ENCODE peak calls at places on chromosomes 3 and 15, in six cellular contexts. One of them, this sample, is unnamed.

GRCh38 chr3:183244219-183244618 is 8.8 kb upstream of the B3GNT5 start:
- DNase-seq in activated CD4-positive, alpha-beta T cell treated with anti-CD3 and anti-CD28 coated beads, Interleukin-2, amount 10 ng/mL, durations not matched to agents 7 days and 5 days: no peak
- DNase-seq in T-cell: no peak
- DNase-seq in AG09319: no peak
- DNase-seq in NCI-H1092 treated with DMSO at 0.1 percent for 48 hours: no peak
- DNase-seq in amygdala: peak
- DNase-seq in this sample: no peak

GRCh38 chr3:9080165-9080564 is 116.9 kb upstream of the RAD18 start:
- DNase-seq in amygdala: no peak
- DNase-seq in NCI-H1092 treated with DMSO at 0.1 percent for 48 hours: no peak
- DNase-seq in activated CD4-positive, alpha-beta T cell treated with anti-CD3 and anti-CD28 coated beads, Interleukin-2, amount 10 ng/mL, durations not matched to agents 7 days and 5 days: no peak
- DNase-seq in AG09319: no peak
- DNase-seq in T-cell: no peak
- DNase-seq in this sample: no peak

GRCh38 chr3:148992027-148992634 is 791 bp downstream of the GYG1 start:
- DNase-seq in NCI-H1092 treated with DMSO at 0.1 percent for 48 hours: peak
- DNase-seq in AG09319: no peak
- DNase-seq in activated CD4-positive, alpha-beta T cell treated with anti-CD3 and anti-CD28 coated beads, Interleukin-2, amount 10 ng/mL, durations not matched to agents 7 days and 5 days: peak
- DNase-seq in T-cell: no peak
- DNase-seq in amygdala: peak
- DNase-seq in this sample: peak

GRCh38 chr3:18735013-18735412 is 309.9 kb upstream of the SATB1 start:
- DNase-seq in amygdala: no peak
- DNase-seq in NCI-H1092 treated with DMSO at 0.1 percent for 48 hours: no peak
- DNase-seq in activated CD4-positive, alpha-beta T cell treated with anti-CD3 and anti-CD28 coated beads, Interleukin-2, amount 10 ng/mL, durations not matched to agents 7 days and 5 days: no peak
- DNase-seq in T-cell: no peak
- DNase-seq in AG09319: no peak
- DNase-seq in this sample: no peak

GRCh38 chr3:101195951-101196713 is 124.2 kb downstream of the IMPG2 start:
- DNase-seq in NCI-H1092 treated with DMSO at 0.1 percent for 48 hours: peak
- DNase-seq in T-cell: no peak
- DNase-seq in AG09319: peak
- DNase-seq in activated CD4-positive, alpha-beta T cell treated with anti-CD3 and anti-CD28 coated beads, Interleukin-2, amount 10 ng/mL, durations not matched to agents 7 days and 5 days: no peak
- DNase-seq in amygdala: no peak
- DNase-seq in this sample: peak

GRCh38 chr3:66401578-66402382 is 99.0 kb downstream of the LRIG1 start:
- DNase-seq in T-cell: no peak
- DNase-seq in AG09319: no peak
- DNase-seq in activated CD4-positive, alpha-beta T cell treated with anti-CD3 and anti-CD28 coated beads, Interleukin-2, amount 10 ng/mL, durations not matched to agents 7 days and 5 days: no peak
- DNase-seq in amygdala: no peak
- DNase-seq in NCI-H1092 treated with DMSO at 0.1 percent for 48 hours: no peak
- DNase-seq in this sample: no peak

GRCh38 chr3:63386568-63386967 is 108.5 kb downstream of the SYNPR start:
- DNase-seq in NCI-H1092 treated with DMSO at 0.1 percent for 48 hours: no peak
- DNase-seq in amygdala: no peak
- DNase-seq in AG09319: no peak
- DNase-seq in activated CD4-positive, alpha-beta T cell treated with anti-CD3 and anti-CD28 coated beads, Interleukin-2, amount 10 ng/mL, durations not matched to agents 7 days and 5 days: no peak
- DNase-seq in T-cell: no peak
- DNase-seq in this sample: peak

GRCh38 chr3:37453393-37454391 is 279.3 kb upstream of the LRRFIP2 start:
- DNase-seq in NCI-H1092 treated with DMSO at 0.1 percent for 48 hours: no peak
- DNase-seq in amygdala: peak
- DNase-seq in T-cell: no peak
- DNase-seq in activated CD4-positive, alpha-beta T cell treated with anti-CD3 and anti-CD28 coated beads, Interleukin-2, amount 10 ng/mL, durations not matched to agents 7 days and 5 days: no peak
- DNase-seq in AG09319: no peak
- DNase-seq in this sample: peak

GRCh38 chr3:160003520-160004128 is 15.0 kb downstream of the IL12A start:
- DNase-seq in T-cell: no peak
- DNase-seq in AG09319: no peak
- DNase-seq in NCI-H1092 treated with DMSO at 0.1 percent for 48 hours: peak
- DNase-seq in amygdala: peak
- DNase-seq in activated CD4-positive, alpha-beta T cell treated with anti-CD3 and anti-CD28 coated beads, Interleukin-2, amount 10 ng/mL, durations not matched to agents 7 days and 5 days: peak
- DNase-seq in this sample: peak

GRCh38 chr3:50241163-50241562 is 5.2 kb downstream of the GNAI2 start:
- DNase-seq in T-cell: no peak
- DNase-seq in NCI-H1092 treated with DMSO at 0.1 percent for 48 hours: no peak
- DNase-seq in AG09319: no peak
- DNase-seq in activated CD4-positive, alpha-beta T cell treated with anti-CD3 and anti-CD28 coated beads, Interleukin-2, amount 10 ng/mL, durations not matched to agents 7 days and 5 days: no peak
- DNase-seq in amygdala: no peak
- DNase-seq in this sample: no peak

GRCh38 chr3:5022187-5022965 is 43.1 kb downstream of the BHLHE40 start:
- DNase-seq in T-cell: no peak
- DNase-seq in amygdala: no peak
- DNase-seq in AG09319: no peak
- DNase-seq in activated CD4-positive, alpha-beta T cell treated with anti-CD3 and anti-CD28 coated beads, Interleukin-2, amount 10 ng/mL, durations not matched to agents 7 days and 5 days: no peak
- DNase-seq in NCI-H1092 treated with DMSO at 0.1 percent for 48 hours: no peak
- DNase-seq in this sample: peak

GRCh38 chr3:123126653-123127052 is 59.8 kb downstream of the PDIA5 start:
- DNase-seq in NCI-H1092 treated with DMSO at 0.1 percent for 48 hours: no peak
- DNase-seq in amygdala: no peak
- DNase-seq in AG09319: no peak
- DNase-seq in T-cell: no peak
- DNase-seq in activated CD4-positive, alpha-beta T cell treated with anti-CD3 and anti-CD28 coated beads, Interleukin-2, amount 10 ng/mL, durations not matched to agents 7 days and 5 days: no peak
- DNase-seq in this sample: no peak

GRCh38 chr3:52395503-52395865 is 49.4 kb downstream of the SEMA3G start:
- DNase-seq in T-cell: no peak
- DNase-seq in activated CD4-positive, alpha-beta T cell treated with anti-CD3 and anti-CD28 coated beads, Interleukin-2, amount 10 ng/mL, durations not matched to agents 7 days and 5 days: no peak
- DNase-seq in NCI-H1092 treated with DMSO at 0.1 percent for 48 hours: no peak
- DNase-seq in AG09319: no peak
- DNase-seq in amygdala: no peak
- DNase-seq in this sample: no peak

GRCh38 chr15:85597155-85597815 is 197.4 kb downstream of the KLHL25 start:
- DNase-seq in T-cell: no peak
- DNase-seq in amygdala: no peak
- DNase-seq in NCI-H1092 treated with DMSO at 0.1 percent for 48 hours: no peak
- DNase-seq in activated CD4-positive, alpha-beta T cell treated with anti-CD3 and anti-CD28 coated beads, Interleukin-2, amount 10 ng/mL, durations not matched to agents 7 days and 5 days: peak
- DNase-seq in AG09319: no peak
- DNase-seq in this sample: no peak

GRCh38 chr3:149224736-149225594 is 3.3 kb upstream of the CP start:
- DNase-seq in amygdala: no peak
- DNase-seq in NCI-H1092 treated with DMSO at 0.1 percent for 48 hours: no peak
- DNase-seq in T-cell: no peak
- DNase-seq in activated CD4-positive, alpha-beta T cell treated with anti-CD3 and anti-CD28 coated beads, Interleukin-2, amount 10 ng/mL, durations not matched to agents 7 days and 5 days: peak
- DNase-seq in AG09319: peak
- DNase-seq in this sample: peak

GRCh38 chr3:66492672-66493071 is 8.2 kb downstream of the LRIG1 start:
- DNase-seq in activated CD4-positive, alpha-beta T cell treated with anti-CD3 and anti-CD28 coated beads, Interleukin-2, amount 10 ng/mL, durations not matched to agents 7 days and 5 days: no peak
- DNase-seq in AG09319: no peak
- DNase-seq in T-cell: no peak
- DNase-seq in amygdala: no peak
- DNase-seq in NCI-H1092 treated with DMSO at 0.1 percent for 48 hours: no peak
- DNase-seq in this sample: peak

GRCh38 chr3:5304789-5305680 is 117.5 kb downstream of the EDEM1 start:
- DNase-seq in T-cell: no peak
- DNase-seq in amygdala: peak
- DNase-seq in activated CD4-positive, alpha-beta T cell treated with anti-CD3 and anti-CD28 coated beads, Interleukin-2, amount 10 ng/mL, durations not matched to agents 7 days and 5 days: peak
- DNase-seq in AG09319: peak
- DNase-seq in NCI-H1092 treated with DMSO at 0.1 percent for 48 hours: peak
- DNase-seq in this sample: peak

GRCh38 chr3:128439226-128439625 is 27.5 kb downstream of the DNAJB8 start:
- DNase-seq in NCI-H1092 treated with DMSO at 0.1 percent for 48 hours: no peak
- DNase-seq in AG09319: no peak
- DNase-seq in T-cell: no peak
- DNase-seq in amygdala: no peak
- DNase-seq in activated CD4-positive, alpha-beta T cell treated with anti-CD3 and anti-CD28 coated beads, Interleukin-2, amount 10 ng/mL, durations not matched to agents 7 days and 5 days: no peak
- DNase-seq in this sample: no peak

GRCh38 chr3:113084777-113085176 is 94.0 kb downstream of the GTPBP8 start:
- DNase-seq in AG09319: peak
- DNase-seq in activated CD4-positive, alpha-beta T cell treated with anti-CD3 and anti-CD28 coated beads, Interleukin-2, amount 10 ng/mL, durations not matched to agents 7 days and 5 days: no peak
- DNase-seq in NCI-H1092 treated with DMSO at 0.1 percent for 48 hours: no peak
- DNase-seq in amygdala: no peak
- DNase-seq in T-cell: no peak
- DNase-seq in this sample: no peak

GRCh38 chr3:149959443-149959842 is 11.3 kb downstream of the PFN2 start:
- DNase-seq in AG09319: no peak
- DNase-seq in T-cell: no peak
- DNase-seq in amygdala: no peak
- DNase-seq in NCI-H1092 treated with DMSO at 0.1 percent for 48 hours: no peak
- DNase-seq in activated CD4-positive, alpha-beta T cell treated with anti-CD3 and anti-CD28 coated beads, Interleukin-2, amount 10 ng/mL, durations not matched to agents 7 days and 5 days: no peak
- DNase-seq in this sample: no peak

GRCh38 chr3:107999215-107999775 is 91.5 kb downstream of the CD47 start:
- DNase-seq in activated CD4-positive, alpha-beta T cell treated with anti-CD3 and anti-CD28 coated beads, Interleukin-2, amount 10 ng/mL, durations not matched to agents 7 days and 5 days: no peak
- DNase-seq in T-cell: no peak
- DNase-seq in NCI-H1092 treated with DMSO at 0.1 percent for 48 hours: no peak
- DNase-seq in AG09319: no peak
- DNase-seq in amygdala: no peak
- DNase-seq in this sample: no peak

GRCh38 chr3:127954642-127955041 is 39.6 kb downstream of the KBTBD12 start:
- DNase-seq in NCI-H1092 treated with DMSO at 0.1 percent for 48 hours: peak
- DNase-seq in T-cell: no peak
- DNase-seq in AG09319: no peak
- DNase-seq in amygdala: no peak
- DNase-seq in activated CD4-positive, alpha-beta T cell treated with anti-CD3 and anti-CD28 coated beads, Interleukin-2, amount 10 ng/mL, durations not matched to agents 7 days and 5 days: no peak
- DNase-seq in this sample: no peak

GRCh38 chr15:61951949-61952348 is 108.3 kb downstream of the VPS13C start:
- DNase-seq in AG09319: no peak
- DNase-seq in activated CD4-positive, alpha-beta T cell treated with anti-CD3 and anti-CD28 coated beads, Interleukin-2, amount 10 ng/mL, durations not matched to agents 7 days and 5 days: no peak
- DNase-seq in T-cell: no peak
- DNase-seq in NCI-H1092 treated with DMSO at 0.1 percent for 48 hours: no peak
- DNase-seq in amygdala: no peak
- DNase-seq in this sample: no peak

This sample was measured in DMS53.